ENCODE peak calls at places on chromosomes 11 and 22, in five cellular contexts. N, M, L, Q and W are unnamed samples.

GRCh38 chr22:44531487-44531886 is 33.5 kb upstream of the RTL6 start:
- DNase-seq in N (no peak), Q (no peak), M (no peak), L (no peak), W (no peak)

GRCh38 chr11:134634897-134635831 is 223.1 kb upstream of the B3GAT1 start:
- DNase-seq in N (no peak), L (no peak), Q (peak; percentile 71), M (no peak), W (peak; percentile 3)

GRCh38 chr11:118491041-118491440 is 36.2 kb upstream of the TTC36 start:
- DNase-seq in Q (no peak), M (no peak), L (no peak), N (no peak), W (no peak)

GRCh38 chr11:30859709-30860108 is 273.6 kb upstream of the MPPED2 start:
- DNase-seq in L (no peak), Q (no peak), N (no peak), M (no peak), W (no peak)

GRCh38 chr11:73439002-73439843 is 63.0 kb downstream of the RELT start:
- DNase-seq in N (peak; percentile 1), Q (peak; percentile 8), L (no peak), M (no peak), W (peak; percentile 91)

GRCh38 chr11:120021978-120022377 is 115.9 kb downstream of the TRIM29 start:
- DNase-seq in Q (no peak), M (no peak), N (no peak), L (no peak), W (no peak)

GRCh38 chr11:82790723-82791487 is 57.2 kb upstream of the FAM181B start:
- DNase-seq in M (no peak), L (no peak), N (no peak), Q (no peak), W (no peak)

GRCh38 chr11:65425971-65426838 is 3.6 kb downstream of the NEAT1 start:
- DNase-seq in L (no peak), M (no peak), Q (no peak), N (no peak), W (peak; percentile 63)

GRCh38 chr11:69605737-69606526 is 35.0 kb upstream of the CCND1 start:
- DNase-seq in Q (no peak), M (no peak), L (no peak), N (no peak), W (no peak)

GRCh38 chr22:48501231-48501750 is 1326.4 kb downstream of the BRD1 start:
- DNase-seq in L (no peak), M (no peak), Q (no peak), N (no peak), W (no peak)

GRCh38 chr22:49592780-49593501 is 234.7 kb downstream of the BRD1 start:
- DNase-seq in L (no peak), N (no peak), Q (no peak), M (no peak), W (no peak)

GRCh38 chr22:49866646-49867045 is 13.0 kb downstream of the ZBED4 start:
- DNase-seq in Q (no peak), N (no peak), M (no peak), L (no peak), W (no peak)